ENCODE peak calls at places on chromosomes 2 and 18, in four cellular contexts. One of them, this sample, is unnamed.

GRCh38 chr18:49647496-49648168 is 85.8 kb downstream of the LIPG start:
- DNase-seq in GM12891: no peak
- DNase-seq in H1: no peak
- DNase-seq in HepG2: no peak
- DNase-seq in this sample: no peak

GRCh38 chr2:42567806-42568429 is 514 bp upstream of the MTA3 start:
- DNase-seq in GM12891: peak
- DNase-seq in H1: peak
- DNase-seq in HepG2: peak
- DNase-seq in this sample: peak

GRCh38 chr18:46071894-46072867 is at the start of gene PSTPIP2:
- DNase-seq in GM12891: peak
- DNase-seq in H1: peak
- DNase-seq in HepG2: no peak
- DNase-seq in this sample: peak

GRCh38 chr2:168962636-168963035 is 61.5 kb downstream of the G6PC2 start:
- DNase-seq in GM12891: no peak
- DNase-seq in H1: no peak
- DNase-seq in HepG2: no peak
- DNase-seq in this sample: no peak

GRCh38 chr2:128782411-128783192 is 463.9 kb upstream of the HS6ST1 start:
- DNase-seq in GM12891: no peak
- DNase-seq in H1: peak
- DNase-seq in HepG2: no peak
- DNase-seq in this sample: no peak

GRCh38 chr2:171225302-171225980 is 64.7 kb upstream of the TLK1 start:
- DNase-seq in GM12891: no peak
- DNase-seq in H1: no peak
- DNase-seq in HepG2: peak
- DNase-seq in this sample: no peak

GRCh38 chr2:230821991-230822520 is 42.7 kb upstream of the ITM2C start:
- DNase-seq in GM12891: no peak
- DNase-seq in H1: no peak
- DNase-seq in HepG2: no peak
- DNase-seq in this sample: no peak

GRCh38 chr18:50306944-50307343 is 19.5 kb upstream of the CXXC1 start:
- DNase-seq in GM12891: no peak
- DNase-seq in H1: no peak
- DNase-seq in HepG2: no peak
- DNase-seq in this sample: no peak

GRCh38 chr2:165791811-165792454 is 2.1 kb downstream of the GALNT3 start:
- DNase-seq in GM12891: no peak
- DNase-seq in H1: no peak
- DNase-seq in HepG2: no peak
- DNase-seq in this sample: no peak

GRCh38 chr18:23181547-23181946 is 46.3 kb downstream of the CABLES1 start:
- DNase-seq in GM12891: no peak
- DNase-seq in H1: no peak
- DNase-seq in HepG2: no peak
- DNase-seq in this sample: no peak

GRCh38 chr2:45889053-45889452 is 237.6 kb downstream of the PRKCE start:
- DNase-seq in GM12891: peak
- DNase-seq in H1: no peak
- DNase-seq in HepG2: no peak
- DNase-seq in this sample: peak

GRCh38 chr2:98356729-98357128 is 10.5 kb downstream of the CNGA3 start:
- DNase-seq in GM12891: no peak
- DNase-seq in H1: no peak
- DNase-seq in HepG2: no peak
- DNase-seq in this sample: no peak

GRCh38 chr2:207240649-207241048 is 74.9 kb upstream of the KLF7 start:
- DNase-seq in GM12891: no peak
- DNase-seq in H1: no peak
- DNase-seq in HepG2: no peak
- DNase-seq in this sample: no peak

GRCh38 chr2:4502230-4502843 is 799.0 kb downstream of the DCDC2C start:
- DNase-seq in GM12891: no peak
- DNase-seq in H1: no peak
- DNase-seq in HepG2: no peak
- DNase-seq in this sample: no peak

GRCh38 chr18:73774836-73775509 is 372.7 kb downstream of the FBXO15 start:
- DNase-seq in GM12891: no peak
- DNase-seq in H1: no peak
- DNase-seq in HepG2: no peak
- DNase-seq in this sample: no peak

GRCh38 chr2:163553601-163554000 is 182.2 kb downstream of the FIGN start:
- DNase-seq in GM12891: no peak
- DNase-seq in H1: no peak
- DNase-seq in HepG2: no peak
- DNase-seq in this sample: no peak

GRCh38 chr2:165287083-165287778 is 48.0 kb downstream of the SCN2A start:
- DNase-seq in GM12891: no peak
- DNase-seq in H1: no peak
- DNase-seq in HepG2: no peak
- DNase-seq in this sample: no peak

GRCh38 chr2:233350708-233351107 is 3.6 kb upstream of the DGKD start:
- DNase-seq in GM12891: no peak
- DNase-seq in H1: no peak
- DNase-seq in HepG2: peak
- DNase-seq in this sample: no peak
- TF ChIP-seq POLR2AphosphoS5 in GM12891: no peak
- TF ChIP-seq POLR2AphosphoS5 in H1: no peak
- TF ChIP-seq POLR2AphosphoS5 in HepG2: no peak
- TF ChIP-seq POLR2AphosphoS5 in this sample: no peak

GRCh38 chr2:10375570-10376266 is 72.4 kb downstream of the ODC1 start:
- DNase-seq in GM12891: no peak
- DNase-seq in H1: no peak
- DNase-seq in HepG2: no peak
- DNase-seq in this sample: no peak
- TF ChIP-seq TAF1 in GM12891: no peak
- TF ChIP-seq TAF1 in H1: no peak
- TF ChIP-seq TAF1 in HepG2: no peak
- TF ChIP-seq TAF1 in this sample: no peak

GRCh38 chr2:205107810-205108209 is 562.5 kb downstream of the PARD3B start:
- DNase-seq in GM12891: no peak
- DNase-seq in H1: no peak
- DNase-seq in HepG2: no peak
- DNase-seq in this sample: no peak
- TF ChIP-seq POLR2A in GM12891: no peak
- TF ChIP-seq POLR2A in H1: no peak
- TF ChIP-seq POLR2A in HepG2: no peak
- TF ChIP-seq POLR2A in this sample: no peak

GRCh38 chr2:83186050-83186790 is 1272.9 kb downstream of the SUCLG1 start:
- DNase-seq in GM12891: no peak
- DNase-seq in H1: no peak
- DNase-seq in HepG2: no peak
- DNase-seq in this sample: no peak
- TF ChIP-seq POLR2AphosphoS5 in GM12891: no peak
- TF ChIP-seq POLR2AphosphoS5 in H1: no peak
- TF ChIP-seq POLR2AphosphoS5 in HepG2: no peak
- TF ChIP-seq POLR2AphosphoS5 in this sample: no peak

GRCh38 chr2:159163935-159164334 is 122.6 kb downstream of the WDSUB1 start:
- DNase-seq in GM12891: no peak
- DNase-seq in H1: no peak
- DNase-seq in HepG2: no peak
- DNase-seq in this sample: no peak

GRCh38 chr2:159165065-159165464 is 121.4 kb downstream of the WDSUB1 start:
- DNase-seq in GM12891: no peak
- DNase-seq in H1: no peak
- DNase-seq in HepG2: no peak
- DNase-seq in this sample: no peak

GRCh38 chr2:159168707-159169106 is 117.8 kb downstream of the WDSUB1 start:
- DNase-seq in GM12891: no peak
- DNase-seq in H1: no peak
- DNase-seq in HepG2: no peak
- DNase-seq in this sample: no peak

GRCh38 chr2:159169187-159169586 is 117.3 kb downstream of the WDSUB1 start:
- DNase-seq in GM12891: no peak
- DNase-seq in H1: no peak
- DNase-seq in HepG2: no peak
- DNase-seq in this sample: no peak

GRCh38 chr2:159164457-159164894 is 122.0 kb downstream of the WDSUB1 start:
- DNase-seq in GM12891: no peak
- DNase-seq in H1: no peak
- DNase-seq in HepG2: no peak
- DNase-seq in this sample: no peak
- TF ChIP-seq TAF1 in GM12891: no peak
- TF ChIP-seq TAF1 in H1: no peak
- TF ChIP-seq TAF1 in HepG2: no peak
- TF ChIP-seq TAF1 in this sample: no peak

GRCh38 chr2:279956-280654 is 7.8 kb downstream of the ALKAL2 start:
- DNase-seq in GM12891: no peak
- DNase-seq in H1: no peak
- DNase-seq in HepG2: no peak
- DNase-seq in this sample: no peak

GRCh38 chr2:281381-281780 is 6.5 kb downstream of the ALKAL2 start:
- DNase-seq in GM12891: no peak
- DNase-seq in H1: no peak
- DNase-seq in HepG2: no peak
- DNase-seq in this sample: no peak

GRCh38 chr2:279366-279765 is 8.5 kb downstream of the ALKAL2 start:
- DNase-seq in GM12891: no peak
- DNase-seq in H1: no peak
- DNase-seq in HepG2: no peak
- DNase-seq in this sample: no peak

GRCh38 chr2:282693-283263 is 5.1 kb downstream of the ALKAL2 start:
- DNase-seq in GM12891: no peak
- DNase-seq in H1: no peak
- DNase-seq in HepG2: no peak
- DNase-seq in this sample: no peak

GRCh38 chr2:280655-281110 is 7.2 kb downstream of the ALKAL2 start:
- DNase-seq in GM12891: no peak
- DNase-seq in H1: no peak
- DNase-seq in HepG2: no peak
- DNase-seq in this sample: no peak
- TF ChIP-seq POLR2A in GM12891: no peak
- TF ChIP-seq POLR2A in H1: no peak
- TF ChIP-seq POLR2A in HepG2: no peak
- TF ChIP-seq POLR2A in this sample: peak

GRCh38 chr18:59002974-59003594 is 136.6 kb upstream of the SEC11C start:
- DNase-seq in GM12891: no peak
- DNase-seq in H1: no peak
- DNase-seq in HepG2: no peak
- DNase-seq in this sample: no peak
- TF ChIP-seq POLR2AphosphoS5 in GM12891: no peak
- TF ChIP-seq POLR2AphosphoS5 in H1: no peak
- TF ChIP-seq POLR2AphosphoS5 in HepG2: no peak
- TF ChIP-seq POLR2AphosphoS5 in this sample: no peak

DNA sequence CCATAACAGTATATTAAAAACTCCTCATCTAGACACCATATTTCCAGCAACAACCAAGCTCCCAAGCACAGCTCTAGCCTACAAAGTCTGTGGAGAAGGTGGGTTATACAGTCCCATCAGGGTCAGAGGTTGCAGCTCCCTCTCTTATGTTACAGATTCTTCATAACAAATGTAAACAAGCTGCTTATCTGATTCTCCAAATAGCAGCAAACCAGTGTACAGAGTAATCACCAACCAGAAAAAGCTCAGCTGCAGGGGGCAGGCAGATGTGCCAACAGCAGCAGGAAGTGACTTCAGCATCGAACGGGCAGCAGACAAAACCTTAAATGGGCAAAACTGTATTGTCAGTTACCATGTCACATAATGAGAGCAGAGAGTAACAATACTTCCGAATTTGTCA is 52.9 kb upstream of the NABP1 start:
- DNase-seq in GM12891: no peak
- DNase-seq in H1: no peak
- DNase-seq in HepG2: peak
- DNase-seq in this sample: no peak
- TF ChIP-seq TAF1 in GM12891: no peak
- TF ChIP-seq TAF1 in H1: no peak
- TF ChIP-seq TAF1 in HepG2: no peak
- TF ChIP-seq TAF1 in this sample: no peak

GRCh38 chr2:157260403-157261198 is 3.1 kb downstream of the GALNT5 start:
- DNase-seq in GM12891: no peak
- DNase-seq in H1: no peak
- DNase-seq in HepG2: no peak
- DNase-seq in this sample: no peak

GRCh38 chr2:157257312-157258252 is at the start of gene GALNT5:
- DNase-seq in GM12891: no peak
- DNase-seq in H1: peak
- DNase-seq in HepG2: no peak
- DNase-seq in this sample: no peak

GRCh38 chr2:157261199-157261782 is 3.8 kb downstream of the GALNT5 start:
- DNase-seq in GM12891: no peak
- DNase-seq in H1: no peak
- DNase-seq in HepG2: no peak
- DNase-seq in this sample: no peak

GRCh38 chr2:157256621-157257020 is 884 bp upstream of the GALNT5 start:
- DNase-seq in GM12891: no peak
- DNase-seq in H1: no peak
- DNase-seq in HepG2: no peak
- DNase-seq in this sample: no peak

DNA sequence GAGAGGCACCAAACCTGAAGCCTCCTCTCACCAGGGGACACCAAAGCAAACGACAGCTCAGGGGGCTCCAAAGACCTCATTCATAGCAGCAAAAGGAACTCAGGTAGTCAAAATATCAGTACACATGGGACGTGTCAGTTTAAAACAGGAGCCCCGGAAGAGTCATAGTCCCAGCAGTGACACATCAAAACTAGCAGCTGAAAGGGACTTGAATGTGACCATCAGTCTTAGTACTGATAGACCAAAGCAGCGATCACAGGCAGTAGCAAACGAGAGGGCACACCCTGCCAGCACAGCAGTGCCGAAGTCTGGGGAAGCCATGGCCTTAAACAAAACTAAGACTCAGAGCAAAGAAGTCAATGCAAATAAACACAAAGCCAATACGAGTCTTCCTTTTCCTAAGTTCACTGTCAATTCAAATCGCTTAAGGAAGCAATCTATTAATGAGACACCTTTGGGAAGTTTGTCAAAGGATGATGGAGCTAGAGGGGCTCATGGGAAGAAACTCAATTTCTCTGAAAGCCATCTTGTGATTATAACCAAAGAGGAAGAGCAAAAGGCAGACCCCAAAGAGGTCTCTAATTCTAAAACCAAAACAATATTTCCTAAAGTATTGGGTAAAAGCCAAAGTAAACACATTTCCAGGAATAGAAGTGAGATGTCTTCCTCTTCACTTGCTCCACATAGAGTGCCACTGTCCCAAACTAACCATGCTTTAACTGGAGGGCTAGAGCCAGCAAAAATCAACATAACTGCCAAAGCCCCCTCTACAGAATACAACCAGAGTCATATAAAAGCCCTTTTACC is 1.2 kb downstream of the GALNT5 start:
- DNase-seq in GM12891: no peak
- DNase-seq in H1: no peak
- DNase-seq in HepG2: no peak
- DNase-seq in this sample: no peak
- TF ChIP-seq POLR2A in GM12891: no peak
- TF ChIP-seq POLR2A in H1: no peak
- TF ChIP-seq POLR2A in HepG2: no peak
- TF ChIP-seq POLR2A in this sample: no peak

This sample was measured in GM12892.